ENCODE peak calls at places on chromosome 20, in nine cellular contexts. K is GM12878, B is endothelial cell of umbilical vein, E is A549, W is HepG2, D is SK-N-SH, Q is WTC11, O is H1, G is HCT116. L is an unnamed sample.
A peak's percentile ranks its signal among the peaks of the same experiment; 100 is the strongest.

GRCh38 chr20:8406394-8406793 is 274.3 kb downstream of the PLCB1 start:
- DNase-seq in Q (no peak), K (no peak), E (no peak), B (no peak), O (no peak), G (no peak), D (no peak), W (no peak), L (no peak)

GRCh38 chr20:16394784-16395183 is 178.5 kb downstream of the KIF16B start:
- DNase-seq in G (no peak), D (no peak), O (no peak), E (no peak), Q (no peak), B (no peak), K (no peak), W (no peak), L (no peak)

GRCh38 chr20:20499469-20499868 is 131.6 kb downstream of the INSM1 start:
- DNase-seq in Q (no peak), B (no peak), E (no peak), W (no peak), O (no peak), D (no peak), G (no peak), K (no peak), L (no peak)

GRCh38 chr20:7930386-7930785 is 9.9 kb downstream of the HAO1 start:
- DNase-seq in B (no peak), G (no peak), W (no peak), D (no peak), E (no peak), O (no peak), Q (no peak), K (no peak), L (no peak)

GRCh38 chr20:57272883-57273282 is 6.4 kb upstream of the BMP7 start:
- DNase-seq in O (no peak), Q (no peak), E (no peak), W (no peak), G (no peak), D (peak; percentile 61), K (no peak), B (no peak), L (no peak)

GRCh38 chr20:48657426-48658197 is 170.2 kb downstream of the PREX1 start:
- DNase-seq in W (peak; percentile 84), E (peak; percentile 78), K (peak; percentile 21), G (peak; percentile 52), B (peak; percentile 71), D (peak; percentile 92), Q (peak; percentile 65), O (no peak), L (peak; percentile 84)

GRCh38 chr20:48924711-48925109 is 3.2 kb downstream of the ARFGEF2 start:
- DNase-seq in E (no peak), K (no peak), W (no peak), D (no peak), O (no peak), Q (no peak), B (no peak), G (no peak), L (no peak)

GRCh38 chr20:57391439-57392129 is 388 bp downstream of the RBM38 start:
- DNase-seq in K (no peak), B (no peak), Q (no peak), O (no peak), E (no peak), D (peak; percentile 71), W (no peak), G (no peak), L (peak; percentile 54)

GRCh38 chr20:6636209-6637159 is 131.0 kb upstream of the BMP2 start:
- DNase-seq in E (peak; percentile 47), D (peak; percentile 2), Q (no peak), W (peak; percentile 63), B (peak; percentile 85), O (no peak), G (no peak), K (no peak), L (peak; percentile 80)

GRCh38 chr20:40191573-40191972 is 497.5 kb downstream of the MAFB start:
- DNase-seq in K (no peak), W (no peak), Q (no peak), B (no peak), G (no peak), D (no peak), E (no peak), O (no peak), L (no peak)

GRCh38 chr20:18679020-18679419 is 91.2 kb downstream of the DTD1 start:
- DNase-seq in W (no peak), G (no peak), D (no peak), Q (no peak), B (no peak), E (peak; percentile 16), O (no peak), K (no peak), L (no peak)

GRCh38 chr20:21105429-21106170 is 558 bp downstream of the LINC00237 start:
- DNase-seq in Q (peak; percentile 54), D (peak; percentile 45), O (no peak), E (no peak), K (no peak), B (no peak), W (no peak), G (no peak), L (peak; percentile 36)

GRCh38 chr20:53084408-53084997 is 112.3 kb downstream of the TSHZ2 start:
- DNase-seq in K (no peak), E (no peak), O (no peak), W (no peak), Q (no peak), G (no peak), B (no peak), D (no peak), L (no peak)

GRCh38 chr20:53083411-53083810 is 111.3 kb downstream of the TSHZ2 start:
- DNase-seq in D (no peak), W (peak; percentile 23), O (no peak), Q (no peak), K (no peak), E (no peak), B (no peak), G (no peak), L (no peak)

GRCh38 chr20:53087034-53087777 is 115.0 kb downstream of the TSHZ2 start:
- DNase-seq in E (no peak), B (no peak), G (no peak), W (peak; percentile 46), K (no peak), O (no peak), D (no peak), Q (no peak), L (no peak)

GRCh38 chr20:53088786-53089185 is 116.6 kb downstream of the TSHZ2 start:
- DNase-seq in W (no peak), K (no peak), Q (no peak), B (no peak), G (no peak), E (no peak), O (no peak), D (no peak), L (no peak)

GRCh38 chr20:53085720-53086119 is 113.6 kb downstream of the TSHZ2 start:
- DNase-seq in O (no peak), B (no peak), E (no peak), Q (no peak), G (no peak), K (no peak), W (no peak), D (no peak), L (peak; percentile 60)
- TF ChIP-seq MAX in O (no peak), B (no peak), E (no peak), Q (no peak), G (no peak), K (no peak), W (no peak), D (no peak), L (no peak)

GRCh38 chr20:32356935-32357868 is 929 bp upstream of the ASXL1 start:
- DNase-seq in G (peak; percentile 15), W (peak; percentile 76), E (no peak), D (peak; percentile 22), K (peak; percentile 84), B (peak; percentile 16), O (no peak), Q (no peak), L (peak; percentile 65)

GRCh38 chr20:32352101-32352720 is 5.9 kb upstream of the ASXL1 start:
- DNase-seq in Q (no peak), G (no peak), K (no peak), O (no peak), E (no peak), W (no peak), D (no peak), B (no peak), L (no peak)

GRCh38 chr20:32353848-32354496 is 4.2 kb upstream of the ASXL1 start:
- DNase-seq in K (no peak), E (no peak), Q (no peak), O (no peak), B (no peak), G (no peak), W (no peak), D (no peak), L (no peak)

GRCh38 chr20:32355417-32355841 is 2.7 kb upstream of the ASXL1 start:
- DNase-seq in B (no peak), D (no peak), G (no peak), O (no peak), W (peak; percentile 56), E (no peak), K (peak; percentile 59), Q (no peak), L (no peak)

DNA sequence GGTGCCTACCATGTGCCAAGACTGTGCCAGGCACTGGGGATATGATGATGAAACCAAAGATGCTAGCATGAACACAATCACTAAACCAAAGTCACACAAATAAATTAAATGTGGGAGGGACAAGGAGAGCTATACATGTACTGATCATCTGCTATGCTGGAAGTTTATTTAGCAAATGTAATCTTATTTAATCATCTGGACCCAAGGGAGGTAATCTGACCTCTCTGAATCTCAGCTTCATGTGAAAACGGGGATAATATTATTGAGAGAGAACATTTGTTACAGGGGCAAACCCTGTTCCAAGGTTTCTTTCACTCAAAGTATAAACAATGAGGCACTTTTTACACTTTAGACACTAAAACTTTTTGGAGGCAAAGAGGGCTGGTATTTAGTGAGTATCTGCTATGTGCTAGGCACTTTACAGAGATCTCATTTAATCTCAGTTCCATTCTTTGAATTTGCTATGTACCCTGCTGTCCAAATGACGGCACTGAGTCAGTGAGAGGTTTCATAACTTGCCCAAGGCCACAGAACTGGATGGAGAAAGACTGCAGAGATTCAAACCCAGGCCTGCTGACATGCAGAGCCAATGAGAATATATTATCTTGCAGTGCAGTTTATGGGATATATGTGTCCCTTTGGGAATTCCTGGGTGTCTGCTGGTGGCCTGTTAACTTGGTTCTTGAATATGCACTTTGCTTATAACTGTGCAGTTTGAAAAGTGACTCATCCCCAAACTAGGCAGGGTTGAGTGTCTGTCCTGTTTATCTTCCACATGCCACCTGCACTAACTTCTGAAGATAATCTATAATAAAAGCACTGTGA is 3.3 kb upstream of the ASXL1 start:
- DNase-seq in D (no peak), G (no peak), K (peak; percentile 59), B (no peak), O (no peak), Q (no peak), E (peak; percentile 64), W (peak; percentile 93), L (peak; percentile 52)
- TF ChIP-seq MAX in D (no peak), G (no peak), K (no peak), B (no peak), O (no peak), Q (no peak), E (peak; percentile 37), W (no peak), L (no peak)

GRCh38 chr20:33733654-33734576 is 2.1 kb downstream of the ZNF341 start:
- DNase-seq in Q (peak; percentile 19), K (peak; percentile 37), W (peak; percentile 94), G (no peak), O (no peak), D (no peak), E (peak; percentile 94), B (peak; percentile 53), L (peak; percentile 87)
- TF ChIP-seq MAX in Q (no peak), K (no peak), W (peak; percentile 55), G (peak; percentile 37), O (no peak), D (no peak), E (peak; percentile 70), B (no peak), L (peak; percentile 47)

GRCh38 chr20:2984956-2985661 is 58.3 kb upstream of the GNRH2 start:
- DNase-seq in W (no peak), K (no peak), D (no peak), E (no peak), O (no peak), Q (no peak), B (peak; percentile 8), G (no peak), L (peak; percentile 11)
- TF ChIP-seq MAX in W (no peak), K (no peak), D (no peak), E (no peak), O (no peak), Q (no peak), B (no peak), G (no peak), L (no peak)

L was measured in NB4.